ENCODE peak calls at places on chromosomes 2 and 18, in seven cellular contexts. F, X, W, G, P, L and Y are unnamed samples.

GRCh38 chr2:18047896-18048657 is 169.6 kb downstream of the KCNS3 start:
- DNase-seq in L (peak; percentile 59), F (no peak), G (no peak), W (no peak), P (peak; percentile 96), X (no peak), Y (no peak)

GRCh38 chr2:31483246-31483645 is 68.7 kb upstream of the XDH start:
- DNase-seq in W (no peak), G (no peak), L (no peak), X (no peak), P (no peak), F (no peak), Y (no peak)

GRCh38 chr2:188897096-188897495 is 77.1 kb upstream of the COL3A1 start:
- DNase-seq in W (no peak), P (no peak), F (no peak), X (no peak), G (no peak), L (peak; percentile 58), Y (no peak)

GRCh38 chr2:69483696-69484095 is 46.5 kb upstream of the NFU1 start:
- DNase-seq in L (no peak), F (no peak), P (no peak), X (no peak), W (no peak), G (no peak), Y (no peak)

GRCh38 chr2:121897335-121897970 is 142.0 kb downstream of the TSN start:
- DNase-seq in G (no peak), W (no peak), P (peak; percentile 7), X (no peak), L (no peak), F (no peak), Y (no peak)

GRCh38 chr2:15009681-15010080 is 377.2 kb downstream of the LRATD1 start:
- DNase-seq in F (no peak), G (no peak), X (no peak), L (peak; percentile 3), W (no peak), P (no peak), Y (no peak)

GRCh38 chr2:201806442-201806841 is at the start of gene CDK15:
- DNase-seq in X (no peak), W (no peak), L (no peak), P (peak; percentile 17), F (no peak), G (peak; percentile 19), Y (no peak)

GRCh38 chr2:60337142-60337497 is 216.3 kb downstream of the BCL11A start:
- DNase-seq in L (no peak), G (no peak), W (no peak), X (no peak), F (no peak), P (no peak), Y (no peak)

GRCh38 chr2:10329880-10330699 is 27.4 kb downstream of the HPCAL1 start:
- DNase-seq in X (no peak), F (no peak), P (peak; percentile 10), G (no peak), L (no peak), W (peak; percentile 23), Y (no peak)

GRCh38 chr2:95297088-95297487 is at the start of gene KCNIP3:
- DNase-seq in P (no peak), G (no peak), X (no peak), W (no peak), L (no peak), F (peak; percentile 48), Y (peak; percentile 78)

GRCh38 chr2:75424936-75425619 is 135.7 kb downstream of the EVA1A start:
- DNase-seq in X (no peak), W (no peak), P (peak; percentile 31), G (no peak), L (peak; percentile 23), F (no peak), Y (no peak)

GRCh38 chr2:206802654-206803514 is 37.5 kb downstream of the FASTKD2 start:
- DNase-seq in W (no peak), P (no peak), X (no peak), G (no peak), F (no peak), L (no peak), Y (no peak)

GRCh38 chr18:1302861-1303260 is 398.2 kb downstream of the ADCYAP1 start:
- DNase-seq in L (no peak), F (no peak), G (no peak), P (no peak), W (no peak), X (no peak), Y (no peak)

GRCh38 chr2:37652199-37652640 is 19.2 kb downstream of the CDC42EP3 start:
- DNase-seq in G (no peak), P (peak; percentile 99), L (peak; percentile 91), F (no peak), X (no peak), W (no peak), Y (no peak)

GRCh38 chr2:75605770-75606535 is 40.6 kb upstream of the MRPL19 start:
- DNase-seq in P (peak; percentile 96), F (no peak), W (no peak), L (peak; percentile 98), G (no peak), X (no peak), Y (no peak)

GRCh38 chr18:50240083-50240563 is 26.2 kb downstream of the CFAP53 start:
- DNase-seq in P (peak; percentile 93), F (no peak), G (no peak), W (no peak), L (no peak), X (no peak), Y (no peak)

GRCh38 chr2:100137877-100138570 is 4.4 kb downstream of the AFF3 start:
- DNase-seq in F (no peak), W (no peak), X (no peak), P (no peak), G (no peak), L (no peak), Y (no peak)

GRCh38 chr18:8929381-8929780 is 173.1 kb upstream of the NDUFV2 start:
- DNase-seq in L (no peak), F (no peak), G (no peak), P (no peak), X (no peak), W (no peak), Y (no peak)

GRCh38 chr2:45833968-45834344 is 182.5 kb downstream of the PRKCE start:
- DNase-seq in X (no peak), W (no peak), P (no peak), L (no peak), G (no peak), F (no peak), Y (no peak)

GRCh38 chr18:35386600-35387366 is 9.6 kb upstream of the ZNF396 start:
- DNase-seq in P (peak; percentile 80), W (peak; percentile 56), F (peak; percentile 37), L (peak; percentile 40), X (no peak), G (peak; percentile 28), Y (peak; percentile 55)

GRCh38 chr2:158782616-158783015 is 12.5 kb upstream of the DAPL1 start:
- DNase-seq in P (peak; percentile 59), L (no peak), G (no peak), W (no peak), X (no peak), F (no peak), Y (no peak)

GRCh38 chr2:80168037-80168436 is 136.5 kb downstream of the LRRTM1 start:
- DNase-seq in L (no peak), F (no peak), G (no peak), X (no peak), P (no peak), W (no peak), Y (no peak)

GRCh38 chr2:233426619-233427342 is 72.5 kb downstream of the DGKD start:
- DNase-seq in G (no peak), W (no peak), P (peak; percentile 91), L (no peak), X (no peak), F (no peak), Y (no peak)

GRCh38 chr2:11498126-11498473 is 32.1 kb upstream of the E2F6 start:
- DNase-seq in P (no peak), G (no peak), W (no peak), X (no peak), L (no peak), F (no peak), Y (no peak)

GRCh38 chr2:156110890-156111289 is 221.6 kb downstream of the NR4A2 start:
- DNase-seq in G (no peak), P (peak; percentile 32), F (no peak), W (no peak), X (no peak), L (no peak), Y (no peak)

GRCh38 chr2:222424729-222425671 is 657 bp downstream of the SGPP2 start:
- DNase-seq in P (no peak), W (no peak), G (no peak), L (no peak), X (no peak), F (no peak), Y (peak; percentile 27)